ENCODE peak calls at places on chromosome 13, in six cellular contexts. C is brain microvascular endothelial cell, M is PC-9, G is psoas muscle, Q is ovary, E is fibroblast of lung. T is an unnamed sample.

GRCh38 chr13:22812793-22813192 is 368.0 kb upstream of the SGCG start:
- DNase-seq in E (no peak), C (no peak), Q (no peak), G (peak), M (no peak), T (peak)

GRCh38 chr13:33144358-33144784 is 128.1 kb downstream of the KL start:
- DNase-seq in C (no peak), E (no peak), G (no peak), M (no peak), Q (no peak), T (no peak)

GRCh38 chr13:20405691-20406090 is 120.0 kb downstream of the CRYL1 start:
- DNase-seq in C (no peak), E (no peak), Q (no peak), M (no peak), G (no peak), T (no peak)

GRCh38 chr13:110726726-110727125 is 13.2 kb downstream of the ING1 start:
- DNase-seq in E (no peak), C (no peak), M (no peak), G (no peak), Q (no peak), T (no peak)

GRCh38 chr13:99981115-99982020 is at the start of gene ZIC2:
- DNase-seq in E (no peak), M (peak), Q (no peak), C (peak), G (no peak), T (no peak)

GRCh38 chr13:40238761-40239160 is 427.7 kb downstream of the FOXO1 start:
- DNase-seq in E (no peak), Q (no peak), C (no peak), M (no peak), G (no peak), T (no peak)

GRCh38 chr13:98174995-98175394 is 2.1 kb downstream of the RNF113B start:
- DNase-seq in M (no peak), E (no peak), G (no peak), C (no peak), Q (no peak), T (no peak)

GRCh38 chr13:26497991-26498423 is 59.5 kb upstream of the WASF3 start:
- DNase-seq in C (peak), M (no peak), E (peak), G (no peak), Q (no peak), T (no peak)

GRCh38 chr13:42355841-42356575 is 84.1 kb downstream of the AKAP11 start:
- DNase-seq in E (no peak), G (no peak), Q (no peak), M (no peak), C (no peak), T (no peak)
- H3K27ac ChIP-seq in E (no peak), G (no peak), Q (no peak), M (no peak), C (no peak), T (no peak)

GRCh38 chr13:29924482-29924884 is 74.1 kb upstream of the UBL3 start:
- DNase-seq in G (no peak), E (peak), M (peak), Q (no peak), C (peak), T (no peak)
- H3K27ac ChIP-seq in G (peak), E (peak), M (peak), Q (no peak), C (peak), T (peak)

DNA sequence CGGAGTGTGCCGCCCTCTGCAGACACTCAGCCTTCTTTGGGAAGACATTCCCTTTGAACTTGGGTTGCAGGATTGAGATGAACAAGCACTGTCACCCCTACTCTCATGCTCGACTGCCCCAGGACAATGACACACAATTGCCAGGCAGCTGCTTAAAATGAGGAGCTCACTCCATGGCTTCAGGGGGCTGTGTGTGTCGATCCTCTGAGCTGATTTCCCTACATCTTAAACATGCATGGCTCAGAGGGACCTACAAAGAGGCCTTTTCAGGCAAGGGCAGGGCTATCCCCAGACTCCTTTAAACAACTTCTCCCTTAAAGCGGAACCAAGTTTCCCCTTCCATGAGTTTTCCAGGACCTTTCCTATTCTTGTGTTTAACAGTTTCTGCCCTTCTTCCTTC is 107.4 kb upstream of the MBNL2 start:
- DNase-seq in G (no peak), M (no peak), E (no peak), Q (no peak), C (no peak), T (no peak)
- H3K27ac ChIP-seq in G (no peak), M (no peak), E (no peak), Q (peak), C (peak), T (peak)

DNA sequence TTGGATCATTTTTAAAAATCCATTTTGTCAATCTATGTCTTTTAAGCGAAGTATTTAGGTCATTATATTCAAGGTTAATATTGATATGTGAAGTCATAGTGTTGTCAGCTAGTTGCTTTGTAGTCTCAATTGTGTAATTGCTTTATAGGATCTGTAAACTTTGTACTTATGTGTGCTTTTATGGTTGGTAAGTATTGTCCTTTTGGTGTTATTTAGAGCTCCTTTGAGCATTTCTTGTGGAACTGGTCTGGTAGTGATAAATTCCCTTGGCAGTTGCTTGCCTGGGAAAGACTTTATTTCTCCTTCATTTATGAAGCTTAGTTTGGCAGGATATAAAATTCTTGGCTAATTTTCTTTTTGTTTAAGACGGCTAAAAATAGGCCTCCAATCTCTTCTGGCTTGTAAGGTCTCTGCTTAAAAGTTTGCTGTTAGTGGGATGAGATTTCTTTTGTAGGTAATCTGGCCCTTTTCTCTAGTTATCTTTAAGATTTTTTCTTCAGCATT is 368.8 kb downstream of the SPRY2 start:
- DNase-seq in M (no peak), E (no peak), Q (no peak), G (no peak), C (no peak), T (no peak)
- H3K27ac ChIP-seq in M (no peak), E (no peak), Q (no peak), G (no peak), C (no peak), T (no peak)

T was measured in right cardiac atrium.